ENCODE peak calls at places on chromosomes 16 and 17, in seven cellular contexts. A, Q, G, P, R, D and I are unnamed samples.

GRCh38 chr17:56880133-56880532 is 33.7 kb downstream of the TRIM25 start:
- DNase-seq in A (no peak), Q (no peak), D (no peak), G (no peak), P (no peak), R (no peak), I (no peak)

GRCh38 chr17:80424878-80425765 is 10.2 kb downstream of the ENDOV start:
- DNase-seq in G (no peak), R (no peak), P (peak), A (no peak), Q (no peak), D (no peak), I (no peak)

GRCh38 chr17:40516581-40517285 is 15.3 kb upstream of the TNS4 start:
- DNase-seq in G (no peak), D (no peak), R (peak), A (no peak), P (no peak), Q (no peak), I (no peak)

GRCh38 chr17:64219571-64219970 is 43.5 kb downstream of the TEX2 start:
- DNase-seq in P (no peak), Q (no peak), R (no peak), A (no peak), D (no peak), G (no peak), I (no peak)

GRCh38 chr17:31313982-31314787 is at the start of gene EVI2B:
- DNase-seq in R (no peak), A (peak), G (no peak), Q (peak), P (no peak), D (no peak), I (no peak)

GRCh38 chr17:53570731-53571130 is 252.0 kb upstream of the KIF2B start:
- DNase-seq in G (no peak), A (no peak), P (no peak), R (peak), D (no peak), Q (no peak), I (no peak)

GRCh38 chr16:73095142-73095791 is 47.3 kb upstream of the ZFHX3 start:
- DNase-seq in Q (no peak), A (peak), P (no peak), G (no peak), D (no peak), R (no peak), I (no peak)

GRCh38 chr16:70600730-70601129 is 45.6 kb upstream of the IL34 start:
- DNase-seq in P (no peak), A (no peak), D (no peak), Q (no peak), R (no peak), G (no peak), I (no peak)

GRCh38 chr17:28949185-28950016 is 1.9 kb downstream of the PHF12 start:
- DNase-seq in R (peak), A (peak), G (peak), Q (peak), D (peak), P (peak), I (peak)

GRCh38 chr17:76270127-76270592 is 5.0 kb downstream of the UBALD2 start:
- DNase-seq in R (no peak), A (no peak), D (no peak), Q (no peak), G (no peak), P (peak), I (no peak)

GRCh38 chr17:75475144-75475835 is 18.9 kb downstream of the TMEM94 start:
- DNase-seq in R (no peak), D (peak), G (no peak), Q (no peak), P (no peak), A (no peak), I (peak)

GRCh38 chr16:56625140-56625942 is at the start of gene MT1E:
- DNase-seq in Q (peak), A (peak), R (peak), G (peak), D (peak), P (peak), I (peak)

GRCh38 chr17:34499576-34499975 is 79.8 kb upstream of the TMEM132E start:
- DNase-seq in A (peak), G (no peak), D (no peak), Q (peak), P (peak), R (peak), I (no peak)

GRCh38 chr16:87584975-87585374 is 17.3 kb upstream of the JPH3 start:
- DNase-seq in G (no peak), D (no peak), P (no peak), Q (no peak), A (no peak), R (no peak), I (no peak)

GRCh38 chr17:14061666-14062560 is 7.4 kb upstream of the COX10 start:
- DNase-seq in G (no peak), Q (peak), R (peak), D (no peak), P (no peak), A (peak), I (no peak)

GRCh38 chr17:57295526-57296023 is 39.3 kb downstream of the MSI2 start:
- DNase-seq in Q (no peak), G (no peak), R (no peak), D (no peak), P (no peak), A (peak), I (no peak)

GRCh38 chr16:85612191-85612800 is 826 bp upstream of the GSE1 start:
- DNase-seq in D (no peak), R (peak), A (peak), G (peak), P (peak), Q (peak), I (no peak)

GRCh38 chr16:6695666-6696065 is 637.0 kb upstream of the RBFOX1 start:
- DNase-seq in R (no peak), P (no peak), Q (no peak), G (no peak), A (no peak), D (no peak), I (no peak)

GRCh38 chr16:4293822-4294457 is 21.1 kb upstream of the TFAP4 start:
- DNase-seq in Q (no peak), A (peak), R (no peak), P (peak), D (peak), G (peak), I (no peak)

GRCh38 chr16:84483882-84484565 is 20.4 kb downstream of the MEAK7 start:
- DNase-seq in D (no peak), A (no peak), Q (no peak), G (no peak), P (no peak), R (no peak), I (no peak)

GRCh38 chr17:77332981-77333685 is 192.4 kb downstream of the SEC14L1 start:
- DNase-seq in P (no peak), Q (peak), D (no peak), A (peak), G (no peak), R (no peak), I (no peak)

GRCh38 chr17:78343433-78344201 is 16.3 kb downstream of the SOCS3 start:
- DNase-seq in D (no peak), R (no peak), G (no peak), P (peak), Q (no peak), A (no peak), I (no peak)

GRCh38 chr16:79639576-79640311 is 39.2 kb upstream of the MAF start:
- DNase-seq in G (no peak), A (no peak), R (no peak), D (no peak), Q (peak), P (no peak), I (no peak)

GRCh38 chr17:62703269-62703775 is 75.9 kb downstream of the MRC2 start:
- DNase-seq in R (peak), D (no peak), P (no peak), Q (peak), A (no peak), G (no peak), I (no peak)

GRCh38 chr17:49210158-49211029 is at the start of the genes ABI3 and GNGT2:
- DNase-seq in D (no peak), G (peak), P (peak), Q (no peak), A (peak), R (no peak), I (peak)

GRCh38 chr16:85445779-85446222 is 167.3 kb upstream of the GSE1 start:
- DNase-seq in D (no peak), R (no peak), P (peak), G (no peak), Q (no peak), A (no peak), I (no peak)

GRCh38 chr17:888998-889401 is 90.6 kb downstream of the NXN start:
- DNase-seq in P (no peak), A (no peak), Q (no peak), D (no peak), R (no peak), G (no peak), I (no peak)

GRCh38 chr17:79609175-79609589 is 1.7 kb downstream of the RBFOX3 start:
- DNase-seq in G (no peak), D (no peak), R (no peak), A (no peak), Q (no peak), P (no peak), I (no peak)

GRCh38 chr17:82270651-82271050 is 2.8 kb downstream of the CSNK1D start:
- DNase-seq in R (no peak), A (no peak), P (no peak), Q (no peak), D (no peak), G (no peak), I (no peak)

GRCh38 chr16:30775381-30776099 is 11.5 kb downstream of the ZNF629 start:
- DNase-seq in P (peak), G (peak), A (peak), R (peak), D (peak), Q (peak), I (peak)

GRCh38 chr16:84330685-84331050 is 36.0 kb downstream of the WFDC1 start:
- DNase-seq in R (no peak), D (no peak), G (no peak), P (no peak), A (no peak), Q (no peak), I (no peak)

GRCh38 chr17:58219789-58220183 is 731 bp upstream of the MKS1 start:
- DNase-seq in G (no peak), P (no peak), A (no peak), Q (peak), R (no peak), D (no peak), I (no peak)

GRCh38 chr17:49962599-49963276 is 6.3 kb upstream of the DLX4 start:
- DNase-seq in R (no peak), G (no peak), D (no peak), P (peak), A (no peak), Q (no peak), I (no peak)

GRCh38 chr17:2798188-2798587 is 1.9 kb downstream of the RAP1GAP2 start:
- DNase-seq in R (no peak), G (no peak), A (no peak), D (no peak), Q (no peak), P (peak), I (no peak)

GRCh38 chr16:11613381-11614303 is 26.9 kb upstream of the LITAF start:
- DNase-seq in Q (peak), P (no peak), A (peak), D (peak), R (no peak), G (peak), I (no peak)

GRCh38 chr17:20908373-20909273 is 134.2 kb downstream of the USP22 start:
- DNase-seq in A (peak), Q (peak), P (peak), D (peak), R (peak), G (peak), I (peak)

GRCh38 chr17:73205326-73205980 is 12.6 kb downstream of the COG1 start:
- DNase-seq in G (no peak), P (no peak), R (no peak), Q (no peak), A (no peak), D (no peak), I (no peak)

GRCh38 chr16:88650749-88651275 is at the start of gene CYBA:
- DNase-seq in D (no peak), A (peak), G (peak), Q (peak), P (peak), R (peak), I (peak)

GRCh38 chr17:8922451-8922850 is 43.1 kb downstream of the PIK3R5 start:
- DNase-seq in A (peak), Q (peak), P (no peak), R (peak), D (no peak), G (no peak), I (peak)